ENCODE peak calls at places on chromosomes 5 and 9, in four cellular contexts. Q is body of pancreas, E is PC-9, P is esophagus squamous epithelium. L is an unnamed sample.
A peak's percentile ranks its signal among the peaks of the same experiment; 100 is the strongest.

GRCh38 chr9:95783426-95783975 is 92.0 kb upstream of the ERCC6L2 start:
- DNase-seq in Q (no peak), E (no peak), P (no peak), L (no peak)

GRCh38 chr5:91382530-91383026 is 539 bp downstream of the ARRDC3 start:
- DNase-seq in Q (peak; percentile 63), E (no peak), P (no peak), L (no peak)

GRCh38 chr5:36443941-36444340 is 142.2 kb upstream of the RANBP3L start:
- DNase-seq in Q (no peak), E (no peak), P (no peak), L (no peak)

GRCh38 chr9:72753261-72753893 is 199.5 kb downstream of the ALDH1A1 start:
- DNase-seq in Q (no peak), E (no peak), P (no peak), L (no peak)

GRCh38 chr9:117088140-117088539 is 326.7 kb downstream of the ASTN2 start:
- DNase-seq in Q (no peak), E (no peak), P (no peak), L (no peak)

GRCh38 chr9:137045294-137046093 is 483 bp downstream of the NPDC1 start:
- DNase-seq in Q (peak; percentile 50), E (no peak), P (no peak), L (no peak)

GRCh38 chr5:1262381-1262780 is 32.5 kb downstream of the TERT start:
- DNase-seq in Q (no peak), E (no peak), P (no peak), L (no peak)

GRCh38 chr5:81552844-81553569 is 159.1 kb upstream of the ACOT12 start:
- DNase-seq in Q (no peak), E (no peak), P (no peak), L (no peak)

GRCh38 chr5:144205141-144205551 is 34.5 kb downstream of the KCTD16 start:
- DNase-seq in Q (peak; percentile 59), E (no peak), P (no peak), L (no peak)

DNA sequence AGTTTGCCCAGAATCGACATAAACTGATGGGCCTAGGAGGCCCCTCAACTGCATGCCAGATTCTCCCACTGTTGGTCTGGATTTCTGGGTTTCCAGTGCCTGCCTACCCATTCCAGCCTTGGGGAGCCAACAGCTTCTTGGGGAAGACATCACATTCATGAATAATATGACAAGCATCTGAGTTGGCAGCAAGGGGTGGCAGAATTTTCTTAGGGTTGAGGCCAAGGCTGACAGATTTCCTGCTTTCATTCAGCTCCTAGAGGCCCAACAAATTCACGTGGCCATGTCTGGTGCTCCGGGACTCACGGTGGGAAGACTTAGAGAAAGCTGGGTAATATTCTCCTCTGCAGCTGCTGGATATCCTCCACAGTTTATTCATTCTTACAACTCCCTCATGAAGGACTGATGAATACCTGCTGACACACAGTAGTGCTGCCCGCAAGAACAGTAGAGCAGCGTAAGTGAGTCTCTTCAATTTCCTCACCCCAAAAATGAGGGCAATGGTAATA is 305.0 kb upstream of the TNC start:
- DNase-seq in Q (no peak), E (no peak), P (no peak), L (no peak)
- H3K9me3 ChIP-seq in Q (no peaks in the 10 kb centered on the region), E (peaks cover 13% of the 10 kb centered on the region), P (no peaks in the 10 kb centered on the region), L (no peaks in the 10 kb centered on the region)

GRCh38 chr5:174692381-174692780 is 32.0 kb upstream of the MSX2 start:
- DNase-seq in Q (no peak), E (no peak), P (no peak), L (no peak)
- H3K27me3 ChIP-seq in Q (peaks cover 32% of the 10 kb centered on the region), E (peaks cover 92% of the 10 kb centered on the region), P (peaks cover 7% of the 10 kb centered on the region), L (peaks cover 7% of the 10 kb centered on the region)

GRCh38 chr9:81391457-81391825 is 297.9 kb downstream of the TLE1 start:
- DNase-seq in Q (no peak), E (no peak), P (no peak), L (no peak)

GRCh38 chr9:81389569-81389993 is 299.8 kb downstream of the TLE1 start:
- DNase-seq in Q (peak; percentile 15), E (peak; percentile 96), P (no peak), L (no peak)

GRCh38 chr9:81390802-81391456 is 298.4 kb downstream of the TLE1 start:
- DNase-seq in Q (no peak), E (no peak), P (no peak), L (no peak)

GRCh38 chr9:81387360-81387759 is 302.0 kb downstream of the TLE1 start:
- DNase-seq in Q (no peak), E (no peak), P (no peak), L (no peak)

DNA sequence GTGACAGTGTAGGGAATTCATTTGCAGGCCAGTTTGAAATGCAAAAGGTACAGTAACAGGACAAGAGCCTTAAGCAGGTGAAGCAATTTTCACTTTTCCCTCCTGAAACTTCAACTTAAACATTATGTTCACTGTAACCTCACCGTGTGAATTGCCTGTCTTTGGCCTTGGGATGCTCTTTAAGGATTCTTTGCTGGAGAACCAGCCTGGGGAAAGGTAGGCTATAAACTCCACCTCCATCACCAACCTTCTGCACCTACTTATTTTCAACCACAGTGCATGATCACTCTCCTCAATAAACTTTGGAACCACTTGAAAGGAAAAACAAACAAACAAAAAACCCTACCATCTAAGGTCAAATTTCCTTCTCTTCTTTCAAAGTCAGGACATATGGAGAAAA is 300.5 kb downstream of the TLE1 start:
- DNase-seq in Q (no peak), E (no peak), P (no peak), L (no peak)
- H3K4me3 ChIP-seq in Q (no peak overlapping the region), E (no peak overlapping the region), P (no peak overlapping the region), L (no peak overlapping the region)

DNA sequence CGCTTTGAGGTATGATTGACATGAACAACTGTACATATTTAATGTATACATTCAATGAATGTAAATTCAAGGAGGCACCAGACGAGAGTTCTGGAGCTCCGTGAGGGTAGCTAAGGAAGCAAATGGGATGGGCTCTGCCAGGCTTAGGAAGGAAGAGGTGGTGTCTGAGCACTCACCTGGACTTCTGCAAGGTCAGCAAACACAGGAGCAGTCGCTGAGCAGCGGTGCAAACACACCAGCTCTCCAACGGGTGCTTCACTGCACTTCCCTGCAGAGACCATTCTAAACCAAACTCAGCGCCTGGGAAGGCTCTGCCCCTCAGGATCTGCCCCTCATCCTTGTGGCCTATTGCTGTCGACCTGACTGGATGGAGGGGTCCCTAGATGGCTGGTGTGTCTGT is 101.5 kb downstream of the COL23A1 start:
- DNase-seq in Q (no peak), E (no peak), P (no peak), L (no peak)
- H3K9me3 ChIP-seq in Q (no peaks in the 10 kb centered on the region), E (no peaks in the 10 kb centered on the region), P (no peaks in the 10 kb centered on the region), L (no peaks in the 10 kb centered on the region)

GRCh38 chr9:37039065-37039464 is 5.0 kb upstream of the PAX5 start:
- DNase-seq in Q (no peak), E (no peak), P (no peak), L (no peak)

GRCh38 chr9:37036237-37037136 is 2.4 kb upstream of the PAX5 start:
- DNase-seq in Q (peak; percentile 62), E (no peak), P (no peak), L (no peak)

GRCh38 chr9:37035472-37036236 is 1.6 kb upstream of the PAX5 start:
- DNase-seq in Q (no peak), E (no peak), P (no peak), L (no peak)

GRCh38 chr9:37037137-37037743 is 3.2 kb upstream of the PAX5 start:
- DNase-seq in Q (no peak), E (no peak), P (no peak), L (no peak)

DNA sequence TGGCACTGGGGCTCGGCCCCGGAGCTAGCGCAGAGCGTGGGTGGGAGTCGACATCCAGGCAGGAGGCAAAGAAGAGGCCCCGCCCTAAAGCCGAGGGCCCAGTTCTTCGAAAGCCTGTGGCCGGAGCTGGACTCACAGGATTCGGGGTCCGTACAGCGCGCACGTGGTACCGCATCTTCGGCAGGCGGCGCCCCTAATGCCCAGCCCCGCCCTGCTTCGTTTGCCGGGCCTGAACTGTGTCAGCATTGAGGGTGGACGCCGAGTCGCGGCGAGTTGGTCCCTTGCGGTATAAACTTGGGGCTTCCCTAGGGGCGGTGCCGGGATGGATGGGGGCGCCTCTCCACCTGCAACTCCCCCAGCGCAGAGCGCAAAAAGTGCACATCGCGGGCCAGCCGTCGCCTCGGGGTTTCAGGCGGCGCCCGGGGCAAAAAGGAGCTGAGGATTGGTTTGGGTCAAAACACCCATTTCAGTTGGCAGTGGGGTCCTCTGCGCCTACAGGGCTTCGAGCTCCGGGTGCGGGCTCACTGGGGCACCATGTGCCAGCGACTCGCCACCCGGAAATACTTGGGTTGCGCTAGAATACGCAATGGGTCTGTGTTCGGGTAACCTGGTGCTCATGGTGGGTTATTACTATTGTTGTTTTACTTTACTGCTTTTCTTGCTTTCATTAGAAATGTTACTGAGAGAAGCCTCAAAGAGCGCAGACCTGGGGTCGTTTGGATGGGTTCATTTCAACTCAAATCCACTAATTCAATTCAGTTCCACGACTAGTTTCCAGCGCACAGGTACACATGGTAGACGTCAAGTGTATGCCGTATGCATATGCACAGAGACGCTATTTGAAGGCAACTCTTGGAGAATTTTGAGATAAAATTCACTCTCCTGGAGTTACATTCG is 3.9 kb upstream of the PAX5 start:
- DNase-seq in Q (no peak), E (no peak), P (no peak), L (no peak)
- H3K27me3 ChIP-seq in Q (peaks cover 44% of the 10 kb centered on the region), E (no peaks in the 10 kb centered on the region), P (peaks cover 47% of the 10 kb centered on the region), L (peaks cover 51% of the 10 kb centered on the region)

GRCh38 chr5:112923148-112923917 is 1.3 kb upstream of the REEP5 start:
- DNase-seq in Q (no peak), E (no peak), P (no peak), L (no peak)
- H3K4me3 ChIP-seq in Q (no peak overlapping the region), E (no peak overlapping the region), P (no peak overlapping the region), L (no peak overlapping the region)

GRCh38 chr5:3995954-3996619 is 400.5 kb downstream of the IRX1 start:
- DNase-seq in Q (no peak), E (no peak), P (no peak), L (no peak)
- H3K9me3 ChIP-seq in Q (peaks cover 3% of the 10 kb centered on the region), E (no peaks in the 10 kb centered on the region), P (peaks cover 7% of the 10 kb centered on the region), L (no peaks in the 10 kb centered on the region)

L was measured in iPS DF 6.9.